ENCODE peak calls at places on chromosomes 6 and 20, in eight cellular contexts. Y is ovary, Q is IMR-90, T is breast epithelium, G is heart left ventricle, O is body of pancreas, H is transverse colon, R is Peyer's patch. U is an unnamed sample. For H3K9me3, the result is how much of the 10 kb centered on the place peaks cover.

GRCh38 chr6:72316675-72317380 is 305.0 kb upstream of the KCNQ5 start:
- DNase-seq in Y (peak), Q (no peak), T (no peak), G (no peak), O (no peak), H (no peak), R (no peak), U (no peak)

GRCh38 chr6:7256785-7257184 is 56.2 kb downstream of the SSR1 start:
- DNase-seq in Y (no peak), Q (no peak), T (peak), G (no peak), O (no peak), H (no peak), R (peak), U (no peak)

GRCh38 chr6:75852721-75853120 is 103.7 kb downstream of the MYO6 start:
- DNase-seq in Y (no peak), Q (peak), T (no peak), G (no peak), O (no peak), H (no peak), R (no peak), U (no peak)

GRCh38 chr20:11852801-11853200 is 64.9 kb upstream of the BTBD3 start:
- DNase-seq in Y (no peak), Q (peak), T (no peak), G (no peak), O (no peak), H (no peak), R (no peak), U (no peak)

GRCh38 chr20:51480507-51481270 is 61.8 kb downstream of the NFATC2 start:
- DNase-seq in Y (no peak), Q (no peak), T (no peak), G (no peak), O (no peak), H (no peak), R (no peak), U (no peak)

GRCh38 chr6:92690997-92691599 is 728.3 kb downstream of the EPHA7 start:
- DNase-seq in Y (no peak), Q (peak), T (no peak), G (no peak), O (no peak), H (no peak), R (no peak), U (no peak)

GRCh38 chr6:34248198-34248726 is 544 bp downstream of the SMIM29 start:
- DNase-seq in Y (peak), Q (peak), T (no peak), G (peak), O (peak), H (peak), R (peak), U (no peak)

GRCh38 chr20:44196278-44196677 is 9.3 kb upstream of the JPH2 start:
- DNase-seq in Y (no peak), Q (no peak), T (no peak), G (no peak), O (no peak), H (no peak), R (no peak), U (no peak)

GRCh38 chr6:106163446-106163965 is 77.4 kb downstream of the PRDM1 start:
- DNase-seq in Y (no peak), Q (peak), T (no peak), G (peak), O (peak), H (peak), R (peak), U (no peak)

GRCh38 chr20:14470231-14470894 is 133.0 kb upstream of the FLRT3 start:
- DNase-seq in Y (no peak), Q (no peak), T (no peak), G (no peak), O (peak), H (peak), R (peak), U (no peak)

GRCh38 chr6:42781546-42781810 is 374 bp upstream of the BICRAL start:
- DNase-seq in Y (no peak), Q (peak), T (no peak), G (no peak), O (no peak), H (no peak), R (no peak), U (no peak)

GRCh38 chr6:72832271-72832670 is 210.4 kb downstream of the KCNQ5 start:
- DNase-seq in Y (no peak), Q (no peak), T (no peak), G (no peak), O (no peak), H (no peak), R (no peak), U (no peak)

GRCh38 chr6:151014404-151015150 is 149.1 kb downstream of the MTHFD1L start:
- DNase-seq in Y (peak), Q (peak), T (peak), G (peak), O (peak), H (peak), R (peak), U (peak)

GRCh38 chr6:108175592-108176279 is 9.9 kb downstream of the NR2E1 start:
- DNase-seq in Y (no peak), Q (no peak), T (no peak), G (no peak), O (peak), H (no peak), R (no peak), U (no peak)

GRCh38 chr20:10505320-10506226 is 70.5 kb downstream of the SLX4IP start:
- DNase-seq in Y (peak), Q (peak), T (no peak), G (no peak), O (no peak), H (peak), R (no peak), U (no peak)

GRCh38 chr6:137589067-137589848 is 95.1 kb upstream of the OLIG3 start:
- DNase-seq in Y (no peak), Q (peak), T (no peak), G (no peak), O (no peak), H (no peak), R (peak), U (no peak)

GRCh38 chr6:95384988-95385387 is 192.3 kb upstream of the MANEA start:
- DNase-seq in Y (no peak), Q (no peak), T (no peak), G (no peak), O (no peak), H (no peak), R (no peak), U (no peak)

GRCh38 chr20:4886771-4887527 is 114.4 kb downstream of the SLC23A2 start:
- DNase-seq in Y (no peak), Q (no peak), T (no peak), G (no peak), O (no peak), H (no peak), R (no peak), U (no peak)

GRCh38 chr6:136890194-136890558 is 31.9 kb upstream of the SLC35D3 start:
- DNase-seq in Y (no peak), Q (no peak), T (no peak), G (no peak), O (no peak), H (no peak), R (no peak), U (no peak)

GRCh38 chr6:157527471-157527907 is 146.5 kb downstream of the ZDHHC14 start:
- DNase-seq in Y (peak), Q (peak), T (no peak), G (no peak), O (no peak), H (no peak), R (no peak), U (no peak)

GRCh38 chr6:24016857-24017256 is 109.2 kb upstream of the NRSN1 start:
- DNase-seq in Y (no peak), Q (no peak), T (no peak), G (no peak), O (no peak), H (no peak), R (no peak), U (no peak)

GRCh38 chr6:2841264-2842138 is at the start of gene SERPINB1:
- DNase-seq in Y (peak), Q (peak), T (peak), G (peak), O (peak), H (peak), R (peak), U (peak)
- H3K9me3 ChIP-seq in Y (under half), Q (under half), T (under half), G (under half), O (under half), H (under half), R (under half), U (under half)

GRCh38 chr6:39047434-39048327 is 900 bp upstream of the GLP1R start:
- DNase-seq in Y (no peak), Q (no peak), T (no peak), G (no peak), O (no peak), H (no peak), R (no peak), U (no peak)
- H3K27ac ChIP-seq in Y (no peak), Q (no peak), T (no peak), G (no peak), O (no peak), H (no peak), R (no peak), U (no peak)

GRCh38 chr6:3650341-3650958 is 101.1 kb downstream of the PXDC1 start:
- DNase-seq in Y (no peak), Q (no peak), T (no peak), G (no peak), O (no peak), H (no peak), R (no peak), U (no peak)

GRCh38 chr6:3648724-3649123 is 102.8 kb downstream of the PXDC1 start:
- DNase-seq in Y (no peak), Q (no peak), T (no peak), G (no peak), O (no peak), H (no peak), R (no peak), U (no peak)

GRCh38 chr6:3653528-3654070 is 97.9 kb downstream of the PXDC1 start:
- DNase-seq in Y (no peak), Q (no peak), T (no peak), G (no peak), O (no peak), H (no peak), R (no peak), U (no peak)

GRCh38 chr6:3651698-3652229 is 99.7 kb downstream of the PXDC1 start:
- DNase-seq in Y (no peak), Q (no peak), T (no peak), G (no peak), O (no peak), H (no peak), R (no peak), U (no peak)

GRCh38 chr6:3650959-3651697 is 100.4 kb downstream of the PXDC1 start:
- DNase-seq in Y (no peak), Q (no peak), T (no peak), G (no peak), O (no peak), H (no peak), R (no peak), U (no peak)
- TF ChIP-seq POLR2A in Y (no peak), Q (no peak), T (no peak), G (no peak), O (no peak), H (no peak), R (no peak), U (no peak)

DNA sequence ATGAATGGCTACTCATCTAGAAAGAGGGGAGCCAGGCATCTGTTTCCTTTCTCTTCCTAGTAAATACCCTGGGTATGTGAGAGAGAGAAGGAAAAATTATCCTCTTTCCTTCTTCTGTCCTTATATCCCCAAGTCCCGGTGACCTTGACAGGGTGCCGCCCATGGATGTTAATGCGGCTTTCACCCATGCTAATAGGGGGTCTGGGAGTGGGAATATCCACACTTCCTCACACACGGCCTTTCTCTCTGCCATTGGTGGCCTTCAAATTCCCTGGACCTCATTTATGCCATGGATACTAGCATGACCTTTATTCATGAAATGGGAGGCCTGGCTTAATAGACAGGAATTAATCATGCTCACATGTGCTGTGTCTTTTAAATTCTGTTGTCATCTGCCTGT is 159.0 kb upstream of the NOX3 start:
- DNase-seq in Y (no peak), Q (no peak), T (no peak), G (no peak), O (no peak), H (no peak), R (no peak), U (no peak)
- H3K9me3 ChIP-seq in Y (under half), Q (under half), T (half or more), G (under half), O (under half), H (under half), R (under half), U (under half)